ENCODE peak calls at places on chromosomes 12 and 14, in ten cellular contexts. X is small intestine; D is activated CD4-positive, alpha-beta T cell treated with anti-CD3 and anti-CD28 coated beads for 48 hours; J is right atrium auricular region; I is BE2C; O is activated CD8-positive, alpha-beta memory T cell treated with anti-CD3 and anti-CD28 coated beads, Interleukin-2, amount 10 ng/mL, durations not matched to agents 7 days and 5 days; G is nephron progenitor cell; M is stimulated activated CD8-positive, alpha-beta memory T cell treated with anti-CD3 and anti-CD28 coated beads, Interleukin-4, amount 100 ng/mL, for 24 hours; S is substantia nigra; K is activated T-cell treated with anti-CD3 and anti-CD28 coated beads, Interleukin-2, amount 50 U/mL, for 48 hours. H is an unnamed sample.

GRCh38 chr14:60736494-60736893 is 1.9 kb downstream of the MNAT1 start:
- DNase-seq in I (no peak), X (no peak), O (no peak), J (no peak), M (no peak), K (no peak), G (no peak), D (no peak), S (no peak), H (no peak)

GRCh38 chr14:44782775-44783238 is 178.9 kb downstream of the KLHL28 start:
- DNase-seq in J (no peak), D (no peak), O (no peak), K (no peak), S (no peak), X (no peak), I (no peak), M (no peak), G (no peak), H (no peak)

GRCh38 chr12:40192704-40193255 is 32.0 kb upstream of the LRRK2 start:
- DNase-seq in I (no peak), D (no peak), O (peak), J (no peak), X (peak), S (no peak), K (no peak), G (no peak), M (no peak), H (no peak)

GRCh38 chr14:92973265-92973797 is 50.4 kb downstream of the CHGA start:
- DNase-seq in K (peak), S (peak), X (peak), G (peak), M (peak), J (peak), D (peak), I (peak), O (peak), H (peak)

GRCh38 chr12:105480162-105480561 is 149.7 kb downstream of the C12orf75 start:
- DNase-seq in O (no peak), G (no peak), K (no peak), I (no peak), J (no peak), S (no peak), M (no peak), X (no peak), D (no peak), H (no peak)

GRCh38 chr14:80017796-80018195 is 193.5 kb downstream of the DIO2 start:
- DNase-seq in S (no peak), G (no peak), M (no peak), K (no peak), O (no peak), J (no peak), I (no peak), D (no peak), X (no peak), H (no peak)

GRCh38 chr12:67592228-67593011 is 56.1 kb upstream of the DYRK2 start:
- DNase-seq in D (no peak), X (peak), J (no peak), G (no peak), O (peak), S (no peak), K (no peak), I (no peak), M (no peak), H (no peak)

GRCh38 chr12:40106655-40107054 is 774 bp upstream of the SLC2A13 start:
- DNase-seq in J (no peak), S (no peak), X (no peak), M (no peak), G (no peak), K (no peak), I (no peak), O (no peak), D (no peak), H (no peak)

GRCh38 chr12:76455582-76456345 is 103.8 kb downstream of the OSBPL8 start:
- DNase-seq in M (no peak), J (no peak), D (peak), X (peak), O (peak), G (no peak), I (peak), S (no peak), K (no peak), H (no peak)

GRCh38 chr14:89701079-89702043 is 253.2 kb downstream of the EFCAB11 start:
- DNase-seq in S (peak), O (peak), K (peak), I (peak), X (peak), J (peak), G (peak), M (peak), D (peak), H (peak)

GRCh38 chr12:94561943-94562411 is 88.4 kb downstream of the TMCC3 start:
- DNase-seq in D (peak), G (no peak), I (peak), X (peak), J (no peak), S (peak), K (no peak), O (no peak), M (no peak), H (no peak)

GRCh38 chr12:61780435-61780834 is 479.8 kb upstream of the USP15 start:
- DNase-seq in O (no peak), J (no peak), G (no peak), S (no peak), D (no peak), K (no peak), X (no peak), I (no peak), M (no peak), H (no peak)

GRCh38 chr14:90739318-90740077 is 76.7 kb downstream of the TTC7B start:
- DNase-seq in O (no peak), S (no peak), J (peak), M (no peak), X (no peak), G (no peak), D (no peak), K (no peak), I (peak), H (no peak)

GRCh38 chr12:70094467-70094866 is 148.8 kb upstream of the CNOT2 start:
- DNase-seq in G (no peak), J (no peak), O (no peak), S (no peak), X (no peak), D (no peak), I (no peak), M (no peak), K (no peak), H (no peak)

GRCh38 chr12:109880049-109880931 is at the start of gene GLTP:
- DNase-seq in S (peak), O (peak), J (peak), X (peak), M (peak), I (peak), G (peak), D (peak), K (peak), H (peak)

GRCh38 chr12:78674311-78675085 is 190.1 kb upstream of the SYT1 start:
- DNase-seq in M (no peak), G (no peak), X (no peak), O (no peak), I (no peak), K (no peak), S (no peak), J (no peak), D (no peak), H (no peak)

GRCh38 chr12:102756564-102756963 is 160.5 kb downstream of the PAH start:
- DNase-seq in I (no peak), D (no peak), S (no peak), K (no peak), O (no peak), J (peak), G (no peak), X (no peak), M (no peak), H (no peak)

GRCh38 chr12:6763380-6763779 is 2.8 kb upstream of the PTMS start:
- DNase-seq in X (no peak), O (no peak), M (no peak), S (no peak), J (no peak), D (no peak), K (no peak), G (no peak), I (no peak), H (no peak)

GRCh38 chr12:11730299-11731041 is 81.0 kb downstream of the ETV6 start:
- DNase-seq in G (no peak), X (peak), O (no peak), M (no peak), K (peak), D (no peak), S (no peak), J (no peak), I (no peak), H (no peak)

GRCh38 chr12:12909995-12910391 is 18.6 kb downstream of the GPRC5A start:
- DNase-seq in G (no peak), X (peak), I (no peak), M (no peak), J (no peak), D (no peak), K (no peak), O (no peak), S (no peak), H (no peak)

GRCh38 chr14:54310151-54310851 is 86.5 kb upstream of the CDKN3 start:
- DNase-seq in O (no peak), K (no peak), D (no peak), S (no peak), M (no peak), G (no peak), X (no peak), I (no peak), J (no peak), H (no peak)

GRCh38 chr12:29616664-29617409 is 119.4 kb upstream of the OVCH1 start:
- DNase-seq in M (no peak), J (no peak), X (peak), S (no peak), G (no peak), K (no peak), O (no peak), I (no peak), D (peak), H (no peak)

GRCh38 chr12:29396774-29397173 is 15.8 kb upstream of the ERGIC2 start:
- DNase-seq in K (no peak), O (no peak), M (no peak), D (no peak), G (no peak), J (no peak), I (no peak), S (no peak), X (no peak), H (no peak)

GRCh38 chr14:76955575-76956252 is 72.8 kb downstream of the IRF2BPL start:
- DNase-seq in K (peak), X (no peak), S (no peak), O (peak), J (peak), I (peak), D (peak), M (peak), G (no peak), H (no peak)

GRCh38 chr12:117328556-117329100 is 32.8 kb downstream of the NOS1 start:
- DNase-seq in X (no peak), O (no peak), G (no peak), J (no peak), S (no peak), I (no peak), M (no peak), K (no peak), D (no peak), H (no peak)

GRCh38 chr12:14315501-14315900 is 50.0 kb upstream of the ATF7IP start:
- DNase-seq in X (no peak), I (no peak), K (no peak), M (no peak), O (no peak), G (no peak), D (no peak), S (no peak), J (no peak), H (no peak)

GRCh38 chr12:53961025-53961761 is 6.5 kb downstream of the HOXC12 start:
- DNase-seq in X (no peak), K (no peak), J (no peak), S (no peak), O (no peak), I (no peak), G (peak), M (no peak), D (no peak), H (no peak)

GRCh38 chr14:77458249-77458950 is 507 bp downstream of the AHSA1 start:
- DNase-seq in O (peak), G (peak), S (no peak), D (peak), M (peak), K (peak), J (no peak), I (peak), X (peak), H (peak)

GRCh38 chr12:123329799-123330198 is 34.8 kb downstream of the SBNO1 start:
- DNase-seq in D (no peak), K (no peak), J (no peak), G (no peak), X (no peak), O (no peak), S (no peak), I (no peak), M (no peak), H (no peak)

GRCh38 chr12:116141110-116141832 is 136.2 kb downstream of the MED13L start:
- DNase-seq in M (no peak), K (no peak), G (no peak), X (no peak), I (peak), S (no peak), J (no peak), O (no peak), D (no peak), H (no peak)

GRCh38 chr12:124485371-124485770 is 82.0 kb downstream of the NCOR2 start:
- DNase-seq in M (no peak), I (no peak), K (no peak), S (no peak), O (no peak), G (no peak), X (no peak), D (no peak), J (no peak), H (no peak)

GRCh38 chr12:6345319-6346071 is 3.6 kb upstream of the TNFRSF1A start:
- DNase-seq in M (no peak), J (peak), I (no peak), D (peak), X (peak), O (peak), K (peak), S (no peak), G (no peak), H (no peak)

GRCh38 chr14:94992046-94992445 is 165.3 kb downstream of the DICER1 start:
- DNase-seq in K (no peak), D (no peak), I (no peak), O (no peak), M (no peak), S (no peak), G (no peak), X (no peak), J (no peak), H (no peak)

GRCh38 chr12:21547437-21547836 is 21.3 kb downstream of the SPX start:
- DNase-seq in M (no peak), O (no peak), S (no peak), X (no peak), J (no peak), K (peak), D (peak), I (no peak), G (no peak), H (no peak)

GRCh38 chr12:79522237-79522636 is 168.5 kb downstream of the PAWR start:
- DNase-seq in K (no peak), G (no peak), M (no peak), D (no peak), O (no peak), J (no peak), I (no peak), S (no peak), X (no peak), H (no peak)

GRCh38 chr12:40240779-40241178 is 16.0 kb downstream of the LRRK2 start:
- DNase-seq in O (no peak), J (no peak), I (no peak), G (no peak), S (no peak), X (no peak), K (no peak), D (no peak), M (no peak), H (no peak)

GRCh38 chr12:73106896-73107295 is 834.7 kb downstream of the TRHDE start:
- DNase-seq in K (no peak), I (no peak), O (no peak), M (no peak), G (no peak), X (no peak), J (no peak), S (no peak), D (no peak), H (no peak)

GRCh38 chr14:77561881-77562280 is 54.6 kb downstream of the SPTLC2 start:
- DNase-seq in M (no peak), O (no peak), J (no peak), X (no peak), I (no peak), D (no peak), K (no peak), S (no peak), G (no peak), H (no peak)

H was measured in neural crest cell.